ENCODE peak calls at places on chromosome 13, in five cellular contexts. E is lower leg skin, F is cardiac fibroblast, V is left ventricle myocardium inferior, W is body of pancreas. K is an unnamed sample.

GRCh38 chr13:95706356-95706755 is 29.4 kb downstream of the DNAJC3 start:
- DNase-seq in W (no peak), V (no peak), F (no peak), E (no peak), K (no peak)

GRCh38 chr13:26658491-26658890 is 101.0 kb downstream of the WASF3 start:
- DNase-seq in E (no peak), V (no peak), W (no peak), F (no peak), K (no peak)

GRCh38 chr13:27533155-27533643 is 82.8 kb upstream of the MTIF3 start:
- DNase-seq in F (peak), E (peak), W (peak), V (peak), K (peak)

GRCh38 chr13:98401936-98402335 is 175.0 kb downstream of the STK24 start:
- DNase-seq in E (no peak), W (no peak), F (no peak), V (no peak), K (no peak)

GRCh38 chr13:82323101-82323500 is 1559.2 kb downstream of the SLITRK1 start:
- DNase-seq in W (no peak), V (no peak), E (no peak), F (no peak), K (no peak)

GRCh38 chr13:104855581-104855980 is 1679.9 kb downstream of the EFNB2 start:
- DNase-seq in E (no peak), F (no peak), V (no peak), W (no peak), K (no peak)

GRCh38 chr13:25692156-25692555 is 320.4 kb downstream of the ATP8A2 start:
- DNase-seq in W (no peak), F (no peak), V (no peak), E (no peak), K (no peak)

GRCh38 chr13:47415048-47415447 is 518.2 kb upstream of the HTR2A start:
- DNase-seq in V (no peak), F (peak), W (no peak), E (no peak), K (peak)

GRCh38 chr13:80504453-80504852 is 163.5 kb upstream of the SPRY2 start:
- DNase-seq in V (no peak), F (peak), W (no peak), E (no peak), K (no peak)

GRCh38 chr13:66714795-66715194 is 515.3 kb downstream of the PCDH9 start:
- DNase-seq in V (no peak), E (no peak), F (peak), W (no peak), K (no peak)

GRCh38 chr13:26977541-26977940 is 194.1 kb downstream of the USP12 start:
- DNase-seq in V (no peak), E (no peak), W (no peak), F (peak), K (peak)

GRCh38 chr13:106619688-106620555 is 52.0 kb upstream of the ARGLU1 start:
- DNase-seq in W (peak), V (no peak), F (peak), E (peak), K (peak)

GRCh38 chr13:98585398-98585754 is 8.5 kb upstream of the STK24 start:
- DNase-seq in V (no peak), W (no peak), F (no peak), E (no peak), K (no peak)

GRCh38 chr13:50358221-50358620 is 343.0 kb downstream of the KCNRG start:
- DNase-seq in E (no peak), V (no peak), F (no peak), W (no peak), K (no peak)

GRCh38 chr13:66665991-66666390 is 564.1 kb downstream of the PCDH9 start:
- DNase-seq in E (no peak), F (peak), V (peak), W (peak), K (peak)

GRCh38 chr13:62837895-62838294 is 1422.2 kb upstream of the PCDH20 start:
- DNase-seq in F (no peak), E (no peak), W (no peak), V (no peak), K (peak)

GRCh38 chr13:34356686-34357434 is 538.9 kb downstream of the RFC3 start:
- DNase-seq in E (no peak), F (no peak), V (no peak), W (no peak), K (no peak)

GRCh38 chr13:40058757-40059236 is 403.3 kb downstream of the COG6 start:
- DNase-seq in E (no peak), V (no peak), W (peak), F (no peak), K (no peak)

GRCh38 chr13:113651511-113652403 is 6.2 kb downstream of the ATP4B start:
- DNase-seq in W (peak), F (no peak), E (peak), V (peak), K (no peak)

GRCh38 chr13:72851678-72852014 is 69.7 kb downstream of the PIBF1 start:
- DNase-seq in F (no peak), V (no peak), W (no peak), E (no peak), K (no peak)
- H3K4me3 ChIP-seq in F (no peak), V (no peak), W (no peak), E (no peak), K (no peak)

GRCh38 chr13:45411226-45411625 is 6.9 kb downstream of the SLC25A30 start:
- DNase-seq in F (no peak), E (no peak), W (no peak), V (no peak), K (no peak)

GRCh38 chr13:45412274-45413049 is 5.7 kb downstream of the SLC25A30 start:
- DNase-seq in E (no peak), F (no peak), W (no peak), V (no peak), K (no peak)

GRCh38 chr13:45411631-45412030 is 6.5 kb downstream of the SLC25A30 start:
- DNase-seq in W (no peak), F (no peak), V (no peak), E (no peak), K (no peak)

GRCh38 chr13:45415112-45415511 is 3.1 kb downstream of the SLC25A30 start:
- DNase-seq in W (no peak), F (no peak), V (no peak), E (no peak), K (no peak)

DNA sequence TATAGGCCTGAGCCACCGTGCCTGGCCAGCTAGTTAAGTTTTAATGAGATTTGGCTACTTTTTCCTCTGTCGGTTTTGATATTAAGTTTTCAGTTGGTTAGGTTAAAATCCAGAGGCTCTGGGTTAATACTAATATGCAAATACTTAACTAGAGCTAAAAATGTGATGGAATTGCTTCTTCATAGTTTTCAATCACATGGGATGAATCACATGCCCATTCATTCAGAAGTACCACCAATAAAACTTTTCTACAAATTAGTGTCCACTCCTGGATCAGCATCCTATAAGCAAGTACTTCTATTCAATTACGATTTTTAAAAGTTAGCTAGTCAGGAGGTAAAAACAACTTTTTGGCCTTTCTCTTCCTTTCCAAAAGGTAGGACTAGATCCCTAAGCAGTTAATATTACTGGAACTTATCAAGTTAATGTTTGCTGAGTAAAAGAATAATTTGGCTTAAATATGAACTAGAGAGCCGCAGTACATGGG is 4.3 kb downstream of the SLC25A30 start:
- DNase-seq in W (no peak), F (no peak), V (no peak), E (no peak), K (peak)
- H3K4me3 ChIP-seq in W (no peak), F (no peak), V (peak), E (no peak), K (no peak)

GRCh38 chr13:22877421-22877820 is 303.4 kb upstream of the SGCG start:
- DNase-seq in W (no peak), F (no peak), V (no peak), E (no peak), K (no peak)
- H3K4me3 ChIP-seq in W (no peak), F (no peak), V (no peak), E (no peak), K (no peak)

DNA sequence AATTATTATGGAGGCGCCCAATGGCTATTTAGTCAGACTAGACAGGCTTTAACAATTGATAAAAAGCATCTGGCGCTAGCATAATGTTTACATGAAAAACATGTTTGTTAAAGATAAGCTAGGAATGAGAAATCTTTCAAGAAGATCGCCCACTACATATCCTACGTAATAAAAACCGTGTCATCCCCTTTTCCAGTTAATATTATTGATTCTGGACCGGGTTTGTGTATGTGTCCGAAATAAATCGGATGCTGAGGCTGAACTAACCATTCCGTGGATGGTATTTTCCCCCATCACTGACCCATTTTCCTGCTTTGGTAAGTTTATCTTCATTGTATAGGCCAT is 8.8 kb downstream of the COL4A1 start:
- DNase-seq in F (no peak), V (no peak), E (no peak), W (no peak), K (no peak)
- H3K4me3 ChIP-seq in F (no peak), V (peak), E (no peak), W (no peak), K (no peak)

GRCh38 chr13:29434217-29434940 is 161.1 kb downstream of the SLC7A1 start:
- DNase-seq in V (no peak), E (no peak), F (no peak), W (no peak), K (no peak)

GRCh38 chr13:29428310-29428991 is 167.0 kb downstream of the SLC7A1 start:
- DNase-seq in E (no peak), V (peak), F (no peak), W (peak), K (peak)

GRCh38 chr13:29428992-29429315 is 166.5 kb downstream of the SLC7A1 start:
- DNase-seq in W (no peak), V (no peak), F (no peak), E (no peak), K (peak)

GRCh38 chr13:29427937-29428309 is 167.6 kb downstream of the SLC7A1 start:
- DNase-seq in V (no peak), F (no peak), E (no peak), W (no peak), K (no peak)

GRCh38 chr13:29429496-29429895 is 166.0 kb downstream of the SLC7A1 start:
- DNase-seq in E (no peak), W (no peak), V (no peak), F (peak), K (no peak)
- H3K4me3 ChIP-seq in E (no peak), W (no peak), V (peak), F (no peak), K (no peak)

GRCh38 chr13:29935309-29935981 is 85.0 kb upstream of the UBL3 start:
- DNase-seq in V (no peak), E (no peak), W (no peak), F (no peak), K (no peak)
- H3K4me3 ChIP-seq in V (no peak), E (no peak), W (no peak), F (no peak), K (no peak)

GRCh38 chr13:99659234-99659633 is 158.0 kb downstream of the TM9SF2 start:
- DNase-seq in W (no peak), E (no peak), F (no peak), V (no peak), K (no peak)

GRCh38 chr13:99656092-99656745 is 154.9 kb downstream of the TM9SF2 start:
- DNase-seq in E (peak), W (peak), V (peak), F (peak), K (peak)

GRCh38 chr13:99658266-99658991 is 157.2 kb downstream of the TM9SF2 start:
- DNase-seq in E (peak), F (peak), V (peak), W (peak), K (peak)

GRCh38 chr13:99656843-99657506 is 155.7 kb downstream of the TM9SF2 start:
- DNase-seq in F (no peak), W (no peak), V (no peak), E (no peak), K (no peak)

DNA sequence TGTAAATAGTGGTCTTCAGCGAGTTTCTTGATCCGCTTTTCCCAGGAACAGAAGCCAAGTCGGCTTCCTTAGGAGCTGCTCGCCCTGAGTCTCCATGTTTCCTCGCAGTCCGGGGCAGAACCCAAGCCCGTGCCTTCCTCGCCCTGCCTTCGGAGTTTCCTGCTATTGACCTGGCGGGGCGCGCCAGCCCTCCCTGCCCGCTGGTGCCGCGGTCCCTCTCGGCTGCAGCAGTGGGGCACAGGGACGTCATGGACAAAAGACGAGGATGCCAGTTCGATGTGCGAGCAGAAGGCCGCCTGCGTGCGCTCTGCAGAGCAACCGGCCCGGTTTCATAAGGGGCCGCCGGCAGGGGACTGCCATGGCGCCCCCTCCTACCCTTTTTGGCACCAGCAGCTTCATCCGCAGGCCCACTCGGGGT is 156.6 kb downstream of the TM9SF2 start:
- DNase-seq in W (peak), E (peak), V (peak), F (peak), K (peak)
- H3K4me3 ChIP-seq in W (no peak), E (peak), V (peak), F (peak), K (peak)

GRCh38 chr13:108214511-108215383 is 589 bp downstream of the LIG4 start:
- DNase-seq in V (no peak), F (peak), W (peak), E (no peak), K (no peak)
- H3K4me3 ChIP-seq in V (peak), F (peak), W (peak), E (no peak), K (peak)

GRCh38 chr13:38687246-38688229 is 661 bp downstream of the FREM2 start:
- DNase-seq in V (no peak), F (no peak), E (no peak), W (peak), K (peak)
- H3K4me3 ChIP-seq in V (peak), F (peak), E (no peak), W (peak), K (peak)

GRCh38 chr13:51645154-51645650 is 60.9 kb downstream of the WDFY2 start:
- DNase-seq in V (no peak), F (peak), W (no peak), E (no peak), K (peak)
- H3K4me3 ChIP-seq in V (no peak), F (no peak), W (no peak), E (no peak), K (no peak)

K was measured in astrocyte.